ENCODE peak calls at places on chromosomes 16 and 17, in five cellular contexts. R, D, V, W and I are unnamed samples.

GRCh38 chr17:77491921-77492445 is 351.2 kb downstream of the SEC14L1 start:
- DNase-seq in R (no peak), D (peak; percentile 48), V (peak; percentile 67), W (no peak), I (no peak)

GRCh38 chr17:74925242-74925641 is 1.2 kb downstream of the OTOP2 start:
- DNase-seq in R (no peak), D (no peak), V (no peak), W (no peak), I (no peak)

GRCh38 chr17:33647976-33648375 is 354.9 kb upstream of the ASIC2 start:
- DNase-seq in R (peak; percentile 66), D (no peak), V (no peak), W (no peak), I (no peak)

GRCh38 chr17:67829331-67829730 is 4.0 kb downstream of the BPTF start:
- DNase-seq in R (no peak), D (no peak), V (no peak), W (no peak), I (no peak)

GRCh38 chr17:42833771-42834422 is 700 bp downstream of the PSME3 start:
- DNase-seq in R (peak; percentile 60), D (no peak), V (no peak), W (no peak), I (no peak)

GRCh38 chr17:74442670-74443515 is 11.0 kb downstream of the GPRC5C start:
- DNase-seq in R (peak; percentile 98), D (peak; percentile 73), V (peak; percentile 95), W (peak; percentile 100), I (peak; percentile 79)

GRCh38 chr16:34803683-34804416 is 1344.4 kb downstream of the TP53TG3F start:
- DNase-seq in R (no peak), D (no peak), V (peak; percentile 58), W (no peak), I (no peak)

GRCh38 chr17:269616-270514 is 82.7 kb downstream of the RPH3AL start:
- DNase-seq in R (no peak), D (no peak), V (peak; percentile 42), W (no peak), I (no peak)

GRCh38 chr17:74513987-74514631 is 17.2 kb downstream of the CD300LB start:
- DNase-seq in R (peak; percentile 55), D (peak; percentile 59), V (peak; percentile 38), W (peak; percentile 44), I (peak; percentile 100)

GRCh38 chr17:49218941-49219913 is 8.7 kb downstream of the ABI3 start:
- DNase-seq in R (peak; percentile 60), D (peak; percentile 63), V (no peak), W (no peak), I (no peak)

GRCh38 chr16:53968896-53969295 is 264.9 kb downstream of the FTO start:
- DNase-seq in R (no peak), D (no peak), V (no peak), W (no peak), I (no peak)

GRCh38 chr16:392450-393027 is 4.5 kb upstream of the NME4 start:
- DNase-seq in R (no peak), D (no peak), V (no peak), W (no peak), I (no peak)

GRCh38 chr17:37301288-37301687 is 74.5 kb upstream of the C17orf78 start:
- DNase-seq in R (peak; percentile 63), D (no peak), V (no peak), W (peak; percentile 33), I (peak; percentile 72)

GRCh38 chr17:42179911-42180410 is 981 bp downstream of the KCNH4 start:
- DNase-seq in R (peak; percentile 71), D (peak; percentile 21), V (no peak), W (peak; percentile 64), I (no peak)

GRCh38 chr16:4179020-4179419 is 62.8 kb upstream of the ADCY9 start:
- DNase-seq in R (no peak), D (no peak), V (no peak), W (peak; percentile 12), I (no peak)

GRCh38 chr17:76383645-76384221 is 676 bp upstream of the SPHK1 start:
- DNase-seq in R (no peak), D (peak; percentile 52), V (no peak), W (peak; percentile 42), I (no peak)

GRCh38 chr17:14748036-14748715 is 447.3 kb downstream of the HS3ST3B1 start:
- DNase-seq in R (no peak), D (no peak), V (no peak), W (no peak), I (no peak)

GRCh38 chr17:16007439-16007838 is 7.8 kb downstream of the TTC19 start:
- DNase-seq in R (no peak), D (no peak), V (no peak), W (no peak), I (no peak)

GRCh38 chr16:88766975-88767374 is 18.0 kb downstream of the PIEZO1 start:
- DNase-seq in R (no peak), D (no peak), V (no peak), W (no peak), I (no peak)

GRCh38 chr16:28984619-28985135 is at the start of gene LAT:
- DNase-seq in R (no peak), D (no peak), V (no peak), W (no peak), I (no peak)

GRCh38 chr17:3723556-3724372 is at the start of gene HASPIN:
- DNase-seq in R (peak; percentile 93), D (peak; percentile 89), V (peak; percentile 93), W (peak; percentile 91), I (peak; percentile 59)